ENCODE peak calls at places on chromosomes 4 and X, in six cellular contexts. B is Caco-2, T is ovary, S is BE2C, X is mucosa of descending colon, O is fibroblast of lung. V is an unnamed sample.

GRCh38 chrX:43655961-43656494 is at the start of gene MAOA:
- DNase-seq in X (peak), T (peak), S (peak), O (peak), B (no peak), V (no peak)

GRCh38 chr4:139978692-139979091 is 175.3 kb downstream of the MAML3 start:
- DNase-seq in B (no peak), O (no peak), S (no peak), X (no peak), T (no peak), V (no peak)

GRCh38 chrX:109940411-109940810 is 62.5 kb upstream of the TMEM164 start:
- DNase-seq in T (no peak), O (no peak), B (no peak), X (no peak), S (no peak), V (no peak)

GRCh38 chrX:114619874-114620273 is 36.0 kb downstream of the HTR2C start:
- DNase-seq in T (no peak), X (no peak), B (peak), S (peak), O (no peak), V (peak)

GRCh38 chrX:38175140-38175539 is 45.5 kb downstream of the SRPX start:
- DNase-seq in B (peak), O (no peak), S (peak), X (no peak), T (no peak), V (no peak)

GRCh38 chrX:53732797-53733196 is 46.3 kb upstream of the HUWE1 start:
- DNase-seq in S (no peak), X (no peak), T (no peak), B (no peak), O (no peak), V (no peak)

GRCh38 chr4:184439856-184440592 is 34.3 kb downstream of the IRF2 start:
- DNase-seq in T (no peak), S (no peak), B (no peak), O (peak), X (no peak), V (peak)

GRCh38 chr4:113739197-113739596 is 22.3 kb downstream of the CAMK2D start:
- DNase-seq in X (no peak), O (no peak), B (no peak), S (no peak), T (no peak), V (no peak)

GRCh38 chr4:39641451-39641850 is 2.8 kb upstream of the SMIM14 start:
- DNase-seq in B (no peak), X (no peak), T (no peak), S (no peak), O (no peak), V (no peak)
- TF ChIP-seq CTCF in B (no peak), X (no peak), T (no peak), S (no peak), O (no peak), V (no peak)

DNA sequence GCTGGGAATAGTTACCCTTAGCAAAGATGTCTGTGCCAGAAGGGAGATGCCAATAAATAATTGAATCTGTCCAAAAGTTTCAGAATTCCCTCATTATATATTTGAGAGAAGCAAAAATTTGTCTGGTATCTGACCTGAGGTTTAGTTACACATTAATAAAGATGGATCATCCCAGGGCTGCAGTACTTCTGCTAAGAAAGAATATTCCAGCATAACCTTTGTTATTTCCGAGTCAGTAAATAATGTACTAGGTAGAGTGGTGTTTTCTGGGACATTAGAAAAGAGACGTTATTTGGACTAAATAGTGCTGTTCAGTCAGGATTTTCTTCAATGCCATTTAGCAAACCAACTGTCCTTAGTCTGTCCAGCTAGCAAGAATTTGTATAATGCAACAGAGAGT is 26.5 kb downstream of the ADD1 start:
- DNase-seq in B (no peak), S (no peak), O (no peak), T (no peak), X (no peak), V (no peak)
- H3K4me3 ChIP-seq in B (no peak), S (no peak), O (no peak), T (no peak), X (no peak), V (no peak)

GRCh38 chrX:83771664-83772063 is 89.3 kb upstream of the CYLC1 start:
- DNase-seq in X (no peak), S (no peak), T (no peak), B (no peak), O (no peak), V (no peak)
- TF ChIP-seq CTCF in X (no peak), S (peak), T (no peak), B (no peak), O (no peak), V (no peak)

GRCh38 chr4:23878912-23879732 is 10.7 kb downstream of the PPARGC1A start:
- DNase-seq in X (no peak), T (no peak), O (no peak), B (no peak), S (peak), V (no peak)
- H3K4me3 ChIP-seq in X (no peak), T (no peak), O (no peak), B (no peak), S (peak), V (no peak)

GRCh38 chrX:29926659-29927058 is 288.7 kb upstream of the MAGEB2 start:
- DNase-seq in S (no peak), O (no peak), T (no peak), B (no peak), X (no peak), V (no peak)

GRCh38 chrX:29922607-29923006 is 292.8 kb upstream of the MAGEB2 start:
- DNase-seq in B (no peak), S (no peak), T (no peak), O (no peak), X (no peak), V (no peak)

GRCh38 chrX:29926056-29926455 is 289.3 kb upstream of the MAGEB2 start:
- DNase-seq in S (no peak), X (no peak), O (no peak), T (no peak), B (no peak), V (no peak)
- TF ChIP-seq CTCF in S (no peak), X (no peak), O (no peak), T (no peak), B (no peak), V (no peak)

GRCh38 chr4:128322311-128322710 is 34.7 kb upstream of the PGRMC2 start:
- DNase-seq in O (no peak), T (no peak), S (no peak), X (no peak), B (peak), V (no peak)

GRCh38 chr4:128328106-128328505 is 40.5 kb upstream of the PGRMC2 start:
- DNase-seq in B (no peak), X (no peak), S (no peak), O (no peak), T (no peak), V (no peak)

GRCh38 chr4:128320656-128321055 is 33.0 kb upstream of the PGRMC2 start:
- DNase-seq in S (no peak), X (no peak), B (no peak), O (no peak), T (no peak), V (peak)

GRCh38 chr4:128322986-128323385 is 35.4 kb upstream of the PGRMC2 start:
- DNase-seq in O (no peak), B (peak), S (no peak), X (no peak), T (no peak), V (peak)

GRCh38 chr4:128323401-128323800 is 35.8 kb upstream of the PGRMC2 start:
- DNase-seq in S (no peak), O (no peak), B (peak), X (no peak), T (no peak), V (no peak)
- H3K4me3 ChIP-seq in S (no peak), O (no peak), B (no peak), X (no peak), T (no peak), V (no peak)

GRCh38 chrX:45842916-45843315 is 642.2 kb upstream of the DIPK2B start:
- DNase-seq in X (no peak), S (no peak), O (no peak), T (no peak), B (no peak), V (peak)

GRCh38 chrX:45842207-45842900 is 641.7 kb upstream of the DIPK2B start:
- DNase-seq in X (no peak), O (no peak), T (no peak), S (no peak), B (no peak), V (peak)

GRCh38 chrX:45846328-45846727 is 645.7 kb upstream of the DIPK2B start:
- DNase-seq in S (no peak), T (no peak), O (no peak), B (no peak), X (no peak), V (no peak)

GRCh38 chrX:45845142-45845541 is 644.5 kb upstream of the DIPK2B start:
- DNase-seq in S (no peak), X (no peak), T (no peak), O (no peak), B (no peak), V (no peak)

DNA sequence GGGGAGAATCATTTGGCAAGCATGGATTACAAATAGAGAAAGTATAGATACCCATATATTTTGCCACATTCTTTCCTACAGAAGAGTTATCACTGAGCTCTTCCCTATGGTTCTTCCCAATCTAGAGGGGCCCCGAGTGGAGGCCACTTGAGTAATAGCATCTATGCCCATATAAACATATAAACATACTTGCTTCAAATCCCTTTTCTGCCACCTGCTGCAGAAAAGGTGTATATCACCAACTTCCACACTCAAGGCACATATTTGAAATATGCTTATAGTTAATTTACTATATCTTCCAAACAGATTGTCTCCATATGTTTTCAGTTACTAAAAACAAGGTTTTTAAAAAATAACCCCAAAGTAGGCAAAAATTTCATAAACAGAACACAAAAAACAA is 642.8 kb upstream of the DIPK2B start:
- DNase-seq in X (no peak), B (no peak), T (no peak), S (no peak), O (peak), V (no peak)
- TF ChIP-seq CTCF in X (no peak), B (no peak), T (no peak), S (no peak), O (no peak), V (no peak)

DNA sequence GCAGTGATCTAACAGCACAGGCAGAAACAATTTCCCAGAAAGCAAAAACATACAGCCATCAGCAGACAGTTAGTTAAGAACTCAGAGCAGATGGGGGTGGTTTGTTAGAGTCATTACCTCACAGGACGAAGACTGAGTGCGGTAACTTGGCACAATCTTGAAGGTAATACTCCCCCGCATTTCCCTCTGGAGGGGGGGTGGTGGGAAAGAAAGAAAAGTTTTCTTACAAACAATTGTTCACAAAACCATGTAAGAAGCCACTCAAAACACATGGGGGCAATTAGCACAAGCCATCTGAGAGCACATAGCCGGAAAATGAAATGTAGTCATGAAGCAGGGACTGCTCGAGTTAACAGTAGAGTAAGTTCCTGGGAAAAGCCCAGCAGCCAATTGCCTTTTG is 112.5 kb downstream of the NYX start:
- DNase-seq in S (no peak), X (no peak), B (no peak), T (peak), O (peak), V (peak)
- H3K4me3 ChIP-seq in S (no peak), X (no peak), B (no peak), T (no peak), O (no peak), V (no peak)

GRCh38 chrX:104310084-104310483 is 55.4 kb upstream of the ESX1 start:
- DNase-seq in B (peak), T (no peak), S (no peak), X (no peak), O (peak), V (peak)
- TF ChIP-seq CTCF in B (peak), T (no peak), S (peak), X (no peak), O (peak), V (peak)

GRCh38 chrX:100731441-100732281 is at the start of gene SYTL4:
- DNase-seq in B (peak), S (no peak), X (peak), T (peak), O (no peak), V (no peak)
- H3K4me3 ChIP-seq in B (peak), S (no peak), X (peak), T (peak), O (peak), V (peak)